ENCODE peak calls at places on chromosomes 7 and 10, in four cellular contexts. One of them, this sample, is unnamed.

GRCh38 chr7:42493436-42494198 is 256.6 kb upstream of the GLI3 start:
- DNase-seq in stimulated activated CD4-positive, alpha-beta T cell treated with anti-CD3 and anti-CD28 coated beads, Interleukin-2, amount 100 ng/mL, for 48 hours: no peak
- DNase-seq in left ventricle myocardium inferior: peak
- DNase-seq in left cardiac atrium: peak
- DNase-seq in this sample: peak

GRCh38 chr10:15742831-15743230 is 23.1 kb upstream of the ITGA8 start:
- DNase-seq in stimulated activated CD4-positive, alpha-beta T cell treated with anti-CD3 and anti-CD28 coated beads, Interleukin-2, amount 100 ng/mL, for 48 hours: no peak
- DNase-seq in left ventricle myocardium inferior: no peak
- DNase-seq in left cardiac atrium: no peak
- DNase-seq in this sample: no peak

GRCh38 chr10:31757831-31758230 is 170.8 kb downstream of the ARHGAP12 start:
- DNase-seq in left cardiac atrium: no peak
- DNase-seq in left ventricle myocardium inferior: no peak
- DNase-seq in stimulated activated CD4-positive, alpha-beta T cell treated with anti-CD3 and anti-CD28 coated beads, Interleukin-2, amount 100 ng/mL, for 48 hours: no peak
- DNase-seq in this sample: no peak

GRCh38 chr7:114364151-114364550 is 50.5 kb upstream of the FOXP2 start:
- DNase-seq in left cardiac atrium: no peak
- DNase-seq in stimulated activated CD4-positive, alpha-beta T cell treated with anti-CD3 and anti-CD28 coated beads, Interleukin-2, amount 100 ng/mL, for 48 hours: no peak
- DNase-seq in left ventricle myocardium inferior: no peak
- DNase-seq in this sample: no peak

GRCh38 chr10:44339218-44339617 is 45.7 kb downstream of the CXCL12 start:
- DNase-seq in stimulated activated CD4-positive, alpha-beta T cell treated with anti-CD3 and anti-CD28 coated beads, Interleukin-2, amount 100 ng/mL, for 48 hours: no peak
- DNase-seq in left ventricle myocardium inferior: no peak
- DNase-seq in left cardiac atrium: no peak
- DNase-seq in this sample: no peak

GRCh38 chr10:12334186-12334530 is 15.2 kb upstream of the CAMK1D start:
- DNase-seq in stimulated activated CD4-positive, alpha-beta T cell treated with anti-CD3 and anti-CD28 coated beads, Interleukin-2, amount 100 ng/mL, for 48 hours: no peak
- DNase-seq in left cardiac atrium: no peak
- DNase-seq in left ventricle myocardium inferior: no peak
- DNase-seq in this sample: no peak

GRCh38 chr10:51685768-51686167 is 13.6 kb downstream of the CSTF2T start:
- DNase-seq in left ventricle myocardium inferior: no peak
- DNase-seq in left cardiac atrium: no peak
- DNase-seq in stimulated activated CD4-positive, alpha-beta T cell treated with anti-CD3 and anti-CD28 coated beads, Interleukin-2, amount 100 ng/mL, for 48 hours: no peak
- DNase-seq in this sample: no peak

GRCh38 chr7:28093617-28094232 is 86.9 kb downstream of the JAZF1 start:
- DNase-seq in left cardiac atrium: peak
- DNase-seq in left ventricle myocardium inferior: peak
- DNase-seq in stimulated activated CD4-positive, alpha-beta T cell treated with anti-CD3 and anti-CD28 coated beads, Interleukin-2, amount 100 ng/mL, for 48 hours: peak
- DNase-seq in this sample: peak

GRCh38 chr7:41893656-41894055 is 190.8 kb upstream of the INHBA start:
- DNase-seq in stimulated activated CD4-positive, alpha-beta T cell treated with anti-CD3 and anti-CD28 coated beads, Interleukin-2, amount 100 ng/mL, for 48 hours: no peak
- DNase-seq in left cardiac atrium: no peak
- DNase-seq in left ventricle myocardium inferior: no peak
- DNase-seq in this sample: no peak

GRCh38 chr7:27151945-27152815 is at the start of gene HOXA3:
- DNase-seq in stimulated activated CD4-positive, alpha-beta T cell treated with anti-CD3 and anti-CD28 coated beads, Interleukin-2, amount 100 ng/mL, for 48 hours: no peak
- DNase-seq in left ventricle myocardium inferior: peak
- DNase-seq in left cardiac atrium: no peak
- DNase-seq in this sample: no peak

GRCh38 chr10:14936584-14936983 is 17.3 kb downstream of the DCLRE1C start:
- DNase-seq in left cardiac atrium: no peak
- DNase-seq in left ventricle myocardium inferior: no peak
- DNase-seq in stimulated activated CD4-positive, alpha-beta T cell treated with anti-CD3 and anti-CD28 coated beads, Interleukin-2, amount 100 ng/mL, for 48 hours: no peak
- DNase-seq in this sample: no peak

This sample was measured in ovary.